ENCODE peak calls at places on chromosome 16, in six cellular contexts. One of them, this sample, is unnamed.

GRCh38 chr16:4021070-4021779 is 95.0 kb downstream of the ADCY9 start:
- DNase-seq in fibroblast of mammary gland: no peak
- DNase-seq in RPMI7951: no peak
- DNase-seq in lung microvascular endothelial cell: no peak
- DNase-seq in AML-193: no peak
- DNase-seq in NCI-H1436: peak; percentile 78
- DNase-seq in this sample: no peak

GRCh38 chr16:51119576-51120288 is 31.3 kb downstream of the SALL1 start:
- DNase-seq in fibroblast of mammary gland: peak; percentile 56
- DNase-seq in RPMI7951: no peak
- DNase-seq in lung microvascular endothelial cell: no peak
- DNase-seq in AML-193: no peak
- DNase-seq in NCI-H1436: no peak
- DNase-seq in this sample: no peak

GRCh38 chr16:61148930-61149329 is 887.3 kb downstream of the CDH8 start:
- DNase-seq in fibroblast of mammary gland: no peak
- DNase-seq in RPMI7951: no peak
- DNase-seq in lung microvascular endothelial cell: no peak
- DNase-seq in AML-193: no peak
- DNase-seq in NCI-H1436: no peak
- DNase-seq in this sample: no peak

GRCh38 chr16:80824623-80825364 is 20.4 kb upstream of the CDYL2 start:
- DNase-seq in fibroblast of mammary gland: peak; percentile 71
- DNase-seq in RPMI7951: peak; percentile 47
- DNase-seq in lung microvascular endothelial cell: peak; percentile 85
- DNase-seq in AML-193: peak; percentile 25
- DNase-seq in NCI-H1436: no peak
- DNase-seq in this sample: no peak

GRCh38 chr16:11379420-11379819 is 34.2 kb downstream of the RMI2 start:
- DNase-seq in fibroblast of mammary gland: peak; percentile 60
- DNase-seq in RPMI7951: peak; percentile 58
- DNase-seq in lung microvascular endothelial cell: peak; percentile 65
- DNase-seq in AML-193: no peak
- DNase-seq in NCI-H1436: no peak
- DNase-seq in this sample: no peak

GRCh38 chr16:89574681-89575246 is 794 bp upstream of the CPNE7 start:
- DNase-seq in fibroblast of mammary gland: peak; percentile 71
- DNase-seq in RPMI7951: peak; percentile 53
- DNase-seq in lung microvascular endothelial cell: peak; percentile 84
- DNase-seq in AML-193: peak; percentile 65
- DNase-seq in NCI-H1436: peak; percentile 58
- DNase-seq in this sample: peak; percentile 22

GRCh38 chr16:28974007-28974436 is 556 bp upstream of the SPNS1 start:
- DNase-seq in fibroblast of mammary gland: peak; percentile 76
- DNase-seq in RPMI7951: peak; percentile 65
- DNase-seq in lung microvascular endothelial cell: peak; percentile 70
- DNase-seq in AML-193: peak; percentile 10
- DNase-seq in NCI-H1436: peak; percentile 29
- DNase-seq in this sample: no peak

GRCh38 chr16:14502932-14503741 is 126.9 kb downstream of the PARN start:
- DNase-seq in fibroblast of mammary gland: peak; percentile 81
- DNase-seq in RPMI7951: peak; percentile 54
- DNase-seq in lung microvascular endothelial cell: no peak
- DNase-seq in AML-193: no peak
- DNase-seq in NCI-H1436: no peak
- DNase-seq in this sample: no peak

GRCh38 chr16:57426356-57426755 is 20.8 kb downstream of the CIAPIN1 start:
- DNase-seq in fibroblast of mammary gland: no peak
- DNase-seq in RPMI7951: no peak
- DNase-seq in lung microvascular endothelial cell: no peak
- DNase-seq in AML-193: no peak
- DNase-seq in NCI-H1436: no peak
- DNase-seq in this sample: no peak

GRCh38 chr16:11066231-11066870 is 122.0 kb downstream of the CLEC16A start:
- DNase-seq in fibroblast of mammary gland: no peak
- DNase-seq in RPMI7951: no peak
- DNase-seq in lung microvascular endothelial cell: no peak
- DNase-seq in AML-193: peak; percentile 92
- DNase-seq in NCI-H1436: no peak
- DNase-seq in this sample: peak; percentile 46

GRCh38 chr16:89197633-89198416 is 2.5 kb downstream of the SLC22A31 start:
- DNase-seq in fibroblast of mammary gland: no peak
- DNase-seq in RPMI7951: no peak
- DNase-seq in lung microvascular endothelial cell: no peak
- DNase-seq in AML-193: no peak
- DNase-seq in NCI-H1436: no peak
- DNase-seq in this sample: no peak

GRCh38 chr16:27550582-27550920 is 607 bp downstream of the KATNIP start:
- DNase-seq in fibroblast of mammary gland: no peak
- DNase-seq in RPMI7951: no peak
- DNase-seq in lung microvascular endothelial cell: no peak
- DNase-seq in AML-193: no peak
- DNase-seq in NCI-H1436: no peak
- DNase-seq in this sample: no peak

GRCh38 chr16:46785076-46785845 is 37.1 kb upstream of the MYLK3 start:
- DNase-seq in fibroblast of mammary gland: no peak
- DNase-seq in RPMI7951: no peak
- DNase-seq in lung microvascular endothelial cell: no peak
- DNase-seq in AML-193: no peak
- DNase-seq in NCI-H1436: no peak
- DNase-seq in this sample: no peak

GRCh38 chr16:3282103-3282746 is 1.1 kb upstream of the ZNF263 start:
- DNase-seq in fibroblast of mammary gland: no peak
- DNase-seq in RPMI7951: peak; percentile 76
- DNase-seq in lung microvascular endothelial cell: peak; percentile 84
- DNase-seq in AML-193: peak; percentile 49
- DNase-seq in NCI-H1436: peak; percentile 68
- DNase-seq in this sample: no peak

GRCh38 chr16:53714080-53715050 is 10.4 kb downstream of the FTO start:
- DNase-seq in fibroblast of mammary gland: peak; percentile 55
- DNase-seq in RPMI7951: no peak
- DNase-seq in lung microvascular endothelial cell: no peak
- DNase-seq in AML-193: no peak
- DNase-seq in NCI-H1436: peak; percentile 21
- DNase-seq in this sample: no peak

GRCh38 chr16:72094266-72094610 is 591 bp downstream of the DHX38 start:
- DNase-seq in fibroblast of mammary gland: no peak
- DNase-seq in RPMI7951: peak; percentile 15
- DNase-seq in lung microvascular endothelial cell: peak; percentile 17
- DNase-seq in AML-193: no peak
- DNase-seq in NCI-H1436: no peak
- DNase-seq in this sample: no peak